ENCODE peak calls at places on chromosomes 5 and 9, in eight cellular contexts. G is body of pancreas, L is HepG2, O is PC-9, Z is IMR-90, F is pancreas, J is esophagus muscularis mucosa, N is astrocyte. M is an unnamed sample. For H3K36me3, the result is how much of the 10 kb centered on the place peaks cover.

GRCh38 chr9:36802171-36802920 is 229.7 kb downstream of the MELK start:
- DNase-seq in G (no peak), J (no peak), Z (peak), N (peak), F (no peak), O (no peak), L (no peak), M (no peak)

GRCh38 chr9:22238809-22239684 is 207.6 kb upstream of the DMRTA1 start:
- DNase-seq in J (no peak), O (peak), G (no peak), L (peak), F (no peak), N (peak), Z (peak), M (no peak)

GRCh38 chr9:68727588-68728129 is 22.6 kb downstream of the PIP5K1B start:
- DNase-seq in J (no peak), N (no peak), O (no peak), L (no peak), G (no peak), Z (no peak), F (no peak), M (no peak)

GRCh38 chr5:128349044-128349629 is 188.9 kb downstream of the FBN2 start:
- DNase-seq in F (no peak), L (no peak), G (peak), O (peak), J (no peak), Z (peak), N (peak), M (peak)

GRCh38 chr9:9341203-9341602 is 1271.6 kb downstream of the PTPRD start:
- DNase-seq in L (no peak), J (no peak), O (no peak), Z (no peak), N (no peak), F (no peak), G (no peak), M (no peak)

GRCh38 chr9:115691097-115691496 is 462.5 kb upstream of the PAPPA start:
- DNase-seq in F (no peak), L (no peak), N (peak), J (no peak), Z (peak), O (peak), G (no peak), M (no peak)

GRCh38 chr9:128917151-128917849 is 3.5 kb upstream of the PHYHD1 start:
- DNase-seq in L (peak), G (peak), O (no peak), Z (peak), N (peak), J (peak), F (peak), M (peak)

GRCh38 chr5:105924366-105924765 is 1746.4 kb downstream of the EFNA5 start:
- DNase-seq in O (no peak), G (no peak), Z (peak), N (peak), F (no peak), J (no peak), L (no peak), M (no peak)

GRCh38 chr9:116223926-116224325 is 70.3 kb downstream of the PAPPA start:
- DNase-seq in O (no peak), F (no peak), Z (peak), G (no peak), L (no peak), J (no peak), N (no peak), M (no peak)

GRCh38 chr5:159262472-159262858 is 625 bp upstream of the UBLCP1 start:
- DNase-seq in O (peak), F (no peak), Z (peak), N (no peak), J (no peak), G (no peak), L (no peak), M (peak)

GRCh38 chr9:124321416-124321815 is 63.7 kb downstream of the NEK6 start:
- DNase-seq in Z (no peak), N (no peak), G (no peak), F (no peak), J (no peak), L (no peak), O (no peak), M (no peak)

GRCh38 chr9:83955985-83956287 is 24.1 kb downstream of the HNRNPK start:
- DNase-seq in L (peak), O (no peak), G (no peak), Z (no peak), F (no peak), N (no peak), J (no peak), M (no peak)

GRCh38 chr9:108467653-108468324 is 388.0 kb downstream of the ACTL7B start:
- DNase-seq in N (peak), O (no peak), G (peak), L (peak), J (no peak), Z (peak), F (no peak), M (peak)

GRCh38 chr9:114237781-114238180 is 82.4 kb downstream of the COL27A1 start:
- DNase-seq in N (no peak), O (no peak), Z (no peak), J (no peak), G (no peak), L (no peak), F (no peak), M (no peak)

GRCh38 chr5:138789771-138790242 is 36.6 kb downstream of the CTNNA1 start:
- DNase-seq in G (peak), Z (peak), F (no peak), N (no peak), J (no peak), L (peak), O (no peak), M (peak)

DNA sequence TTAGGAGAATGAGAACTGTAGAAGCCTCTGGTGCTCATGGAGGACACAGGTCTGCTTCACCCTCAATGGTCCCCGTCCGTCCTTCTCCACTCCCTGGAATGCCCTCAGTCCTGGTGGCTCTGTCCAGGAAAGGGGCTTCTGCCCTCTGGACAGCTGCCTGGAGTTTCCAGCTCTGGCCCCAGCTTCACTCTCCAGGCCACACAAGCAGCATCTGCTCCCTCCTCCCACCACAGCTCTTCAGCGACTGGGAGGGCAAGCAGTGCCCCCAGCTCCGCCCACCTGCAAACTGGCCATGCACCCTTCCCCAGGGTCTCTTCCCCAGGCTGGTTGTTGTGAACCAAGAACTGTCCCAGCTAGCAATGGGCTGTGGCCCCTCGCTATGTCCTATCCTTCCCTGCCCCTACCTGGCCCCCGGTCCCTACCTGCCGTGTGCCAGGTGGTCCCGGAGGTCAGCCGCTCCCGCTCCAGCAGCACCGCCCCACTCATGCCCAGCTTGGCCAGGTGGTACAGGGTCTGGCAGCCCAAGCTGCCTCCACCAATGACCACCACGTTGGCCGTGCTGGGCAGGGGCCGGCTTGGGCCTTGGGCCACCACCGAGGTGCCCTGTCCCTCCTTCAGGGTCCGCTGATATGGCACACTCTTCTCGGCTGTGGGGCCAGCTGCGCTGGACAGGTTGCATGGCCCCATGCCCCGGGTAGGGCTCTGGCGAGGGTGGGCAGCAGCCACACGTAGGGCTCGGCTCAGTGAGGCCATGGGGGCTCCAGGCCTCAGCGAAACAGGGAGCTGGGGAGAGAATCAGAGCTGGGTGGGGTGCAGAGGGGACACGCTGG is 4.5 kb downstream of the SARDH start:
- DNase-seq in G (peak), N (no peak), F (peak), O (no peak), L (no peak), Z (no peak), J (no peak), M (no peak)
- H3K36me3 ChIP-seq in G (under half), N (under half), F (under half), O (under half), L (under half), Z (under half), J (under half), M (under half)

GRCh38 chr9:653856-654387 is 187.6 kb upstream of the DMRT1 start:
- DNase-seq in O (no peak), N (no peak), L (no peak), J (no peak), F (no peak), Z (no peak), G (no peak), M (no peak)

GRCh38 chr9:650362-650761 is 191.1 kb upstream of the DMRT1 start:
- DNase-seq in F (no peak), L (no peak), G (no peak), O (no peak), Z (peak), N (no peak), J (peak), M (no peak)

GRCh38 chr9:653421-653820 is 188.1 kb upstream of the DMRT1 start:
- DNase-seq in L (no peak), O (no peak), Z (no peak), G (no peak), N (no peak), J (no peak), F (no peak), M (no peak)

GRCh38 chr9:651372-651771 is 190.1 kb upstream of the DMRT1 start:
- DNase-seq in G (no peak), F (no peak), O (no peak), L (no peak), N (no peak), J (no peak), Z (no peak), M (no peak)

DNA sequence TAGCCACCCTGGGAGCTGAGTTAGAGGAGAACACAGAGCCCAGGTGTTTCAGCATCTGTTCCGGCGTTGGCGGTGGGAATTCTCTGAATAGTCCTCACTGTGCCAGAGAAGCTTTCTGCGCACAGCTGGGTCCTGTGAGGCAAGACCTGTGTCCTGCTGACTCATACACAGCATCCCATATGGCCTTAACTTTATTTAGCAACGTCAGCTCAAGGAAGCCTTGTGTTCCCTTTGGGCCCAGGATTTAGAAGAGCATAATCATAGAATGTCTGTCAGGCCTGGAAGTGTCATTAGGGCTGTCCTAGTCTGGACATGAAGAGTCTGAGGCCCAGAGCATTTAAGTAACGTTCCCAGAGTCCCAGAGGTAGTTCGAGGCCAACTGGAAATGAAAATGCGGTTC is 188.6 kb upstream of the DMRT1 start:
- DNase-seq in J (no peak), Z (no peak), N (no peak), F (no peak), L (no peak), O (no peak), G (peak), M (no peak)
- TF ChIP-seq CTCF in J (no peak), Z (no peak), N (no peak), F (no peak), L (no peak), O (no peak), G (no peak), M (no peak)

GRCh38 chr9:127516835-127517607 is 65.7 kb downstream of the LRSAM1 start:
- DNase-seq in L (no peak), G (no peak), N (no peak), Z (no peak), O (no peak), J (no peak), F (peak), M (no peak)
- H3K36me3 ChIP-seq in L (under half), G (under half), N (under half), Z (half or more), O (under half), J (half or more), F (half or more), M (under half)

GRCh38 chr5:168339151-168340140 is 48.0 kb downstream of the WWC1 start:
- DNase-seq in F (no peak), J (no peak), O (no peak), Z (no peak), N (no peak), L (no peak), G (no peak), M (no peak)
- TF ChIP-seq CTCF in F (no peak), J (no peak), O (no peak), Z (no peak), N (no peak), L (no peak), G (no peak), M (no peak)

GRCh38 chr5:135340568-135340967 is 58.5 kb downstream of the MACROH2A1 start:
- DNase-seq in Z (no peak), J (no peak), O (no peak), G (no peak), F (no peak), L (no peak), N (no peak), M (peak)

GRCh38 chr5:135341696-135342095 is 57.3 kb downstream of the MACROH2A1 start:
- DNase-seq in J (no peak), L (no peak), F (no peak), G (no peak), O (no peak), Z (no peak), N (no peak), M (no peak)

GRCh38 chr5:135339623-135340022 is 59.4 kb downstream of the MACROH2A1 start:
- DNase-seq in J (no peak), O (no peak), L (no peak), F (no peak), N (no peak), G (no peak), Z (no peak), M (no peak)

GRCh38 chr5:135342227-135342859 is 56.7 kb downstream of the MACROH2A1 start:
- DNase-seq in O (no peak), G (no peak), N (no peak), J (no peak), L (no peak), Z (no peak), F (no peak), M (no peak)

DNA sequence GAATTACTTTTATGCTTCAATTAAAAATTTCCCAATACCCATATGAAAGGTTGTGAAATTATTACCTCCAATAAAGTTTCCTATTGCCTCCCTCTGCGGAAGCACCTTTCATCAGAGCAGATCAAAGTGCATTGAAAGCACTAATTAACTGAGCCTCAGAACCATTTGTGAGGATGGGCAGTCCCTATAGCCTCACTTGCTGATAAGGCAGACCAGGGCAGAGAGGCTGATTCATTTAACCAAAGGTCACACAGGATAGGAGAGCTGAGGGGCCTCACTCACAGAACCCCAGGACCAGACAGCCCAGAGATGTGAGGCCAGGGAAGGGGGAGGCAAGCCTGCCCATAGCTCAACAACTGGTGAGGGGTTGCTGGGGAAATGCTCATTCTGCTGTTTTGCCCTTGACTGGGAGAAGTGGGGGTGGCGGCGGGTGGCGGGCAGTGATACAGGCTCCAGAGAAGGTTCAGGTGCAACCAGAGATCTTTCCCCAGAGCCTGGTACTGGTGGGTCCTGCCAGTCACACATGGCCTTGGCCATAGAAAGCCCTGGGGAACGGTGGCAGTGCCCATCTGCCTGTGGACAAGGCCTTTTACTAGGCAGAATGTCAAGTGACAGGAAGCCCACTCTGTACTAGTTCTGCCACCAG is 57.9 kb downstream of the MACROH2A1 start:
- DNase-seq in G (no peak), Z (no peak), L (no peak), O (no peak), N (no peak), J (no peak), F (no peak), M (no peak)
- H3K36me3 ChIP-seq in G (under half), Z (half or more), L (under half), O (under half), N (half or more), J (half or more), F (half or more), M (under half)

DNA sequence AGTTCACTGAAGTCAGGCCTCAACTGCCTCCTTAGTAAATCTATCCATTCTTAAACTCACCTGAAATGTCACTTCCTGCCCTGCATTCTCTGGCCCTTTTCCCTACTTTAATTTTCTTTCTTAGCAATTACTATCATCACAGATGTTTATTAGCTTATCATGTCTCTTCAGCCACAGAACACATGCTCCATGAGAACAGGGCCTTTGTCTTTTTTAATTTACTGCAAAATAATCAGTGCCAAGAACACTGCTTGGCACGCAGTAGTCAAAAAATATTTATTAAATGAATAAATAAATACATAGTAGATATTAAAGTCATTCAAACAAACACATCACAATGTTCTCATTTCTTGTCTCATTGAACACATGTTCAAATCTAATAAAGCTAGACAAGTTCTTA is 46.2 kb downstream of the SKIC3 start:
- DNase-seq in L (no peak), G (no peak), N (no peak), Z (no peak), F (no peak), O (no peak), J (no peak), M (no peak)
- TF ChIP-seq CTCF in L (no peak), G (no peak), N (no peak), Z (no peak), F (no peak), O (no peak), J (no peak), M (no peak)

GRCh38 chr9:135815433-135816178 is 91.7 kb downstream of the CAMSAP1 start:
- DNase-seq in N (no peak), O (no peak), Z (no peak), F (no peak), G (no peak), J (no peak), L (no peak), M (no peak)
- H3K36me3 ChIP-seq in N (under half), O (under half), Z (half or more), F (half or more), G (under half), J (half or more), L (under half), M (under half)

GRCh38 chr5:168946363-168946762 is 354.6 kb downstream of the SLIT3 start:
- DNase-seq in O (no peak), Z (no peak), L (no peak), G (no peak), N (no peak), F (no peak), J (no peak), M (no peak)
- TF ChIP-seq CTCF in O (no peak), Z (no peak), L (peak), G (no peak), N (no peak), F (no peak), J (no peak), M (no peak)